ENCODE peak calls at places on chromosomes 2 and 18, in six cellular contexts. K is DMS 273 treated with DMSO at 0.1 percent for 48 hours; T is lung; R is stimulated activated naive CD4-positive, alpha-beta T cell; P is hypothalamus; W is midbrain. G is an unnamed sample.

GRCh38 chr18:59573962-59574361 is 123.3 kb downstream of the CCBE1 start:
- DNase-seq in R (no peak), P (no peak), T (no peak), K (no peak), W (no peak), G (no peak)

GRCh38 chr2:42787424-42787787 is 5.0 kb downstream of the HAAO start:
- DNase-seq in T (no peak), P (no peak), R (no peak), K (no peak), W (no peak), G (no peak)

GRCh38 chr2:158009425-158009824 is 92.3 kb upstream of the UPP2 start:
- DNase-seq in K (no peak), W (no peak), R (no peak), T (no peak), P (no peak), G (no peak)

GRCh38 chr2:221461911-221462310 is 110.2 kb downstream of the EPHA4 start:
- DNase-seq in K (no peak), T (no peak), R (no peak), P (no peak), W (no peak), G (no peak)

GRCh38 chr2:218028562-218029348 is 26.0 kb upstream of the TNS1 start:
- DNase-seq in R (no peak), W (no peak), K (no peak), T (no peak), P (no peak), G (no peak)

GRCh38 chr2:102474785-102475184 is 1.8 kb downstream of the SLC9A4 start:
- DNase-seq in P (no peak), R (no peak), T (no peak), W (no peak), K (no peak), G (no peak)

GRCh38 chr2:134258684-134259408 is 5.0 kb downstream of the MGAT5 start:
- DNase-seq in K (no peak), W (peak), R (peak), T (no peak), P (peak), G (no peak)

GRCh38 chr2:238948765-238949641 is 101.1 kb downstream of the TWIST2 start:
- DNase-seq in P (no peak), K (no peak), T (peak), R (no peak), W (no peak), G (no peak)

G was measured in trophoblast cell.